ENCODE peak calls at places on chromosomes 2 and 18, in six cellular contexts. K is left ventricle myocardium inferior, N is breast epithelium, Q is neural progenitor cell, D is neural crest cell, Y is cardiac muscle cell. L is an unnamed sample.
A peak's percentile ranks its signal among the peaks of the same experiment; 100 is the strongest.

GRCh38 chr2:239791727-239792648 is 233.2 kb downstream of the NDUFA10 start:
- DNase-seq in Y (no peak), D (no peak), N (no peak), K (no peak), Q (no peak), L (no peak)

GRCh38 chr2:226427538-226428307 is 371.9 kb downstream of the IRS1 start:
- DNase-seq in K (no peak), Y (no peak), D (no peak), Q (no peak), N (no peak), L (no peak)

GRCh38 chr2:10900216-10901109 is 11.3 kb upstream of the KCNF1 start:
- DNase-seq in Y (peak; percentile 30), Q (no peak), D (peak; percentile 23), N (no peak), K (no peak), L (peak; percentile 49)

GRCh38 chr2:191291471-191291870 is 46.3 kb downstream of the MYO1B start:
- DNase-seq in D (no peak), Q (no peak), K (no peak), N (no peak), Y (no peak), L (no peak)

GRCh38 chr2:46153996-46154753 is 143.0 kb upstream of the EPAS1 start:
- DNase-seq in Y (no peak), N (no peak), Q (peak; percentile 30), D (no peak), K (no peak), L (no peak)

GRCh38 chr2:164896634-164897033 is 55.0 kb upstream of the COBLL1 start:
- DNase-seq in Q (no peak), Y (no peak), D (no peak), N (no peak), K (no peak), L (no peak)

GRCh38 chr2:176085861-176086771 is 2.4 kb upstream of the EVX2 start:
- DNase-seq in N (no peak), K (no peak), Q (peak; percentile 78), Y (peak; percentile 78), D (no peak), L (peak; percentile 73)

GRCh38 chr2:116810645-116811044 is 1003.8 kb upstream of the DDX18 start:
- DNase-seq in Q (no peak), Y (no peak), K (no peak), N (no peak), D (no peak), L (no peak)

GRCh38 chr2:128322651-128323491 is 4.2 kb upstream of the HS6ST1 start:
- DNase-seq in Q (peak; percentile 37), Y (no peak), N (peak; percentile 35), D (no peak), K (no peak), L (no peak)

GRCh38 chr2:98293931-98294687 is 52.1 kb upstream of the CNGA3 start:
- DNase-seq in N (no peak), D (no peak), K (no peak), Q (no peak), Y (no peak), L (no peak)

GRCh38 chr2:202049840-202050239 is 16.2 kb downstream of the FZD7 start:
- DNase-seq in Y (no peak), D (no peak), K (no peak), Q (no peak), N (no peak), L (no peak)

GRCh38 chr2:1854747-1855146 is 110.4 kb upstream of the PXDN start:
- DNase-seq in Y (peak; percentile 77), D (peak; percentile 46), K (no peak), N (no peak), Q (peak; percentile 86), L (peak; percentile 70)
- TF ChIP-seq CTCF in Y (peak; percentile 27), D (peak; percentile 61), K (peak; percentile 66), N (no peak), Q (peak; percentile 77), L (peak; percentile 56)

DNA sequence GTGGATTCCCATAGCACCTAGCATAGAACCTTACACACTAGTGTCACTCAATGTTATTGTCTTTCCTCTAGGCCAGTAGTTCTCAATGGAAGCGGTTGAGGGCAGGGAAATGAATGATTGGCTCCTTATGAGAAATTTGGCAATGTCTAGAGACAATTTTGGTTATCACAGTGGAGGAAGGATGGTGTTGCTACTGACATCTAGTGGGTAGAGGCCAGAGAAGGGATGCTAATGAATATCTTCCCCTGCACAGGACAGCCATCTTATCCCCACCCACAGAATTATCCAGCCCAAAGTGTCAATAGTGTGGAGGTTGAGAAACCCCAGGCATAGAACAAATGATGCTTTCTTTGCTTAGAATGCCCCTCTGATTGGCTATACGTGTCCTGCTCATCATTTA is 15.8 kb downstream of the C18orf63 start:
- DNase-seq in Q (peak; percentile 20), N (no peak), D (no peak), K (no peak), Y (peak; percentile 11), L (no peak)
- TF ChIP-seq CTCF in Q (peak; percentile 44), N (peak; percentile 19), D (peak; percentile 47), K (peak; percentile 59), Y (peak; percentile 67), L (no peak)

DNA sequence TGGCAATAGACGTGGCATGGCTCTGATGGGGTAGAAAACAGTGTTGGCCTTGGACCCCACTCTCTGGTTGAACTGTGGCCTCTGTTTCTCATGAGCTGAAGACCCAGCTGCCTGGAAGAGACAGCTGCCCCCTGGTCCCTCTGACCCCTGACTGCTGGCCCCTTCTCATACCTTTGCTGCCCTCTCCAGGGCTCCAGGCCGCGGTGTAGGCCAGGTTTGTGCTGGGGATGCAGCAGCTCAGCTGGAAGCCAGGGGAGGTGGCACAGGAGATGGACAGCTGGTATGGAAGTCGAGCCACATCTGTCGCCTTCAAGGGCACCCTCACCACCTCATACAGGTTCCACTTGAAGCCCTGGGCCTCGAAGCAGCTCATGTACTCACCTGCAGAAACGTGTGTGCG is 31.7 kb upstream of the SELENOI start:
- DNase-seq in Y (no peak), Q (peak; percentile 48), D (no peak), N (no peak), K (no peak), L (no peak)
- TF ChIP-seq CTCF in Y (no peak), Q (peak; percentile 45), D (no peak), N (no peak), K (no peak), L (no peak)

GRCh38 chr2:211387734-211388133 is 831.3 kb downstream of the CPS1 start:
- DNase-seq in K (no peak), N (no peak), D (no peak), Q (no peak), Y (no peak), L (no peak)
- TF ChIP-seq CTCF in K (no peak), N (no peak), D (no peak), Q (no peak), Y (no peak), L (no peak)

GRCh38 chr18:10860382-10860781 is 289.0 kb downstream of the PIEZO2 start:
- DNase-seq in Q (no peak), Y (no peak), N (no peak), K (no peak), D (no peak), L (no peak)

GRCh38 chr18:10860937-10861336 is 288.4 kb downstream of the PIEZO2 start:
- DNase-seq in Q (no peak), D (no peak), N (no peak), Y (no peak), K (no peak), L (no peak)

GRCh38 chr18:10863026-10863425 is 286.3 kb downstream of the PIEZO2 start:
- DNase-seq in N (no peak), K (no peak), Y (no peak), Q (no peak), D (no peak), L (no peak)

GRCh38 chr18:10864722-10865121 is 284.6 kb downstream of the PIEZO2 start:
- DNase-seq in N (no peak), Y (no peak), K (no peak), D (no peak), Q (no peak), L (no peak)
- TF ChIP-seq CTCF in N (no peak), Y (no peak), K (no peak), D (no peak), Q (no peak), L (no peak)

DNA sequence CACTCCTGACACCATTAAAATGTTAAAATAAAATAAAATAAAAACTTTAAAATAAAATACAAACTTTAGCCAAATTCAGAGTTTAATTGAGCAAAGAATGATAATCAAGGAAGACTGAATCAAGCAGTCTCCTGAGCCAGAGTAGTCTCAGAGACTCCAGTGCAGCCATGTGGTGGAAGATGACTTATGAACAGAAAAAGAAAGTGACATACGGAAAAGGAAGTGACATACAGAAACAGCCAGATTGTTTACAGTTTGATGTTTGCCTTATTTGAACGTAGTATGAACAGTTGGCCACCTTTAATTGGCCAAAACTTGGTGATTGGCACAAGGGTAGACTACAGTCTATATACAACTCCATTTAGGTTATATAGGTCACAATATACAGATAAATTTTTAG is 787.2 kb downstream of the ADCYAP1 start:
- DNase-seq in D (no peak), Y (no peak), N (no peak), Q (no peak), K (no peak), L (no peak)
- TF ChIP-seq CTCF in D (no peak), Y (no peak), N (no peak), Q (no peak), K (no peak), L (no peak)

GRCh38 chr2:42770288-42771131 is 6.6 kb upstream of the OXER1 start:
- DNase-seq in Q (peak; percentile 86), D (peak; percentile 29), N (no peak), Y (peak; percentile 82), K (no peak), L (peak; percentile 46)
- TF ChIP-seq CTCF in Q (peak; percentile 66), D (peak; percentile 55), N (no peak), Y (peak; percentile 54), K (peak; percentile 55), L (peak; percentile 67)

GRCh38 chr18:48735070-48735676 is 196.3 kb downstream of the CTIF start:
- DNase-seq in D (no peak), K (no peak), Q (peak; percentile 35), Y (no peak), N (no peak), L (no peak)
- TF ChIP-seq CTCF in D (no peak), K (no peak), Q (no peak), Y (no peak), N (no peak), L (no peak)